ENCODE peak calls at places on chromosomes 11 and 22, in nine cellular contexts. One of them, this sample, is unnamed.

GRCh38 chr11:75600356-75600755 is 38.3 kb downstream of the SERPINH1 start:
- DNase-seq in neural crest cell: no peak
- DNase-seq in ACHN: no peak
- DNase-seq in activated T-helper 1 cell treated with anti-CD3 and anti-CD28 coated beads, Interleukin-2, amount 50 U/mL, for 16 hours: no peak
- DNase-seq in NCI-H1105 treated with DMSO at 0.1 percent for 48 hours: no peak
- DNase-seq in tibial nerve: no peak
- DNase-seq in cardiac fibroblast: no peak
- DNase-seq in endothelial cell: no peak
- DNase-seq in upper lobe of right lung: no peak
- DNase-seq in this sample: no peak

GRCh38 chr11:36073411-36074203 is 129.7 kb downstream of the LDLRAD3 start:
- DNase-seq in neural crest cell: no peak
- DNase-seq in ACHN: no peak
- DNase-seq in activated T-helper 1 cell treated with anti-CD3 and anti-CD28 coated beads, Interleukin-2, amount 50 U/mL, for 16 hours: no peak
- DNase-seq in NCI-H1105 treated with DMSO at 0.1 percent for 48 hours: no peak
- DNase-seq in tibial nerve: no peak
- DNase-seq in cardiac fibroblast: peak; percentile 91
- DNase-seq in endothelial cell: no peak
- DNase-seq in upper lobe of right lung: no peak
- DNase-seq in this sample: no peak

GRCh38 chr22:19808873-19809478 is 45.7 kb downstream of the GNB1L start:
- DNase-seq in neural crest cell: no peak
- DNase-seq in ACHN: no peak
- DNase-seq in activated T-helper 1 cell treated with anti-CD3 and anti-CD28 coated beads, Interleukin-2, amount 50 U/mL, for 16 hours: no peak
- DNase-seq in NCI-H1105 treated with DMSO at 0.1 percent for 48 hours: no peak
- DNase-seq in tibial nerve: no peak
- DNase-seq in cardiac fibroblast: no peak
- DNase-seq in endothelial cell: no peak
- DNase-seq in upper lobe of right lung: no peak
- DNase-seq in this sample: no peak

GRCh38 chr11:106950067-106950491 is 68.2 kb downstream of the GUCY1A2 start:
- DNase-seq in neural crest cell: no peak
- DNase-seq in ACHN: no peak
- DNase-seq in activated T-helper 1 cell treated with anti-CD3 and anti-CD28 coated beads, Interleukin-2, amount 50 U/mL, for 16 hours: no peak
- DNase-seq in NCI-H1105 treated with DMSO at 0.1 percent for 48 hours: peak; percentile 87
- DNase-seq in tibial nerve: no peak
- DNase-seq in cardiac fibroblast: no peak
- DNase-seq in endothelial cell: no peak
- DNase-seq in upper lobe of right lung: no peak
- DNase-seq in this sample: no peak

GRCh38 chr11:65891180-65892136 is 985 bp downstream of the CCDC85B start:
- DNase-seq in neural crest cell: no peak
- DNase-seq in ACHN: peak; percentile 63
- DNase-seq in activated T-helper 1 cell treated with anti-CD3 and anti-CD28 coated beads, Interleukin-2, amount 50 U/mL, for 16 hours: no peak
- DNase-seq in NCI-H1105 treated with DMSO at 0.1 percent for 48 hours: no peak
- DNase-seq in tibial nerve: no peak
- DNase-seq in cardiac fibroblast: peak; percentile 66
- DNase-seq in endothelial cell: peak; percentile 78
- DNase-seq in upper lobe of right lung: no peak
- DNase-seq in this sample: no peak

GRCh38 chr22:45547016-45547345 is 44.3 kb downstream of the FBLN1 start:
- DNase-seq in neural crest cell: no peak
- DNase-seq in ACHN: no peak
- DNase-seq in activated T-helper 1 cell treated with anti-CD3 and anti-CD28 coated beads, Interleukin-2, amount 50 U/mL, for 16 hours: no peak
- DNase-seq in NCI-H1105 treated with DMSO at 0.1 percent for 48 hours: no peak
- DNase-seq in tibial nerve: no peak
- DNase-seq in cardiac fibroblast: no peak
- DNase-seq in endothelial cell: no peak
- DNase-seq in upper lobe of right lung: no peak
- DNase-seq in this sample: no peak

GRCh38 chr11:114440121-114440860 is 1.0 kb downstream of the REXO2 start:
- DNase-seq in neural crest cell: no peak
- DNase-seq in ACHN: no peak
- DNase-seq in activated T-helper 1 cell treated with anti-CD3 and anti-CD28 coated beads, Interleukin-2, amount 50 U/mL, for 16 hours: no peak
- DNase-seq in NCI-H1105 treated with DMSO at 0.1 percent for 48 hours: peak; percentile 26
- DNase-seq in tibial nerve: no peak
- DNase-seq in cardiac fibroblast: peak; percentile 21
- DNase-seq in endothelial cell: no peak
- DNase-seq in upper lobe of right lung: no peak
- DNase-seq in this sample: no peak

GRCh38 chr22:20204821-20205220 is 54.0 kb upstream of the CCDC188 start:
- DNase-seq in neural crest cell: no peak
- DNase-seq in ACHN: no peak
- DNase-seq in activated T-helper 1 cell treated with anti-CD3 and anti-CD28 coated beads, Interleukin-2, amount 50 U/mL, for 16 hours: no peak
- DNase-seq in NCI-H1105 treated with DMSO at 0.1 percent for 48 hours: no peak
- DNase-seq in tibial nerve: no peak
- DNase-seq in cardiac fibroblast: no peak
- DNase-seq in endothelial cell: no peak
- DNase-seq in upper lobe of right lung: no peak
- DNase-seq in this sample: no peak

GRCh38 chr11:125300791-125301218 is 136.3 kb downstream of the PKNOX2 start:
- DNase-seq in neural crest cell: no peak
- DNase-seq in ACHN: peak; percentile 54
- DNase-seq in activated T-helper 1 cell treated with anti-CD3 and anti-CD28 coated beads, Interleukin-2, amount 50 U/mL, for 16 hours: no peak
- DNase-seq in NCI-H1105 treated with DMSO at 0.1 percent for 48 hours: no peak
- DNase-seq in tibial nerve: no peak
- DNase-seq in cardiac fibroblast: peak; percentile 78
- DNase-seq in endothelial cell: no peak
- DNase-seq in upper lobe of right lung: no peak
- DNase-seq in this sample: no peak

GRCh38 chr11:44521148-44521547 is 44.3 kb upstream of the CD82 start:
- DNase-seq in neural crest cell: no peak
- DNase-seq in ACHN: no peak
- DNase-seq in activated T-helper 1 cell treated with anti-CD3 and anti-CD28 coated beads, Interleukin-2, amount 50 U/mL, for 16 hours: no peak
- DNase-seq in NCI-H1105 treated with DMSO at 0.1 percent for 48 hours: no peak
- DNase-seq in tibial nerve: no peak
- DNase-seq in cardiac fibroblast: no peak
- DNase-seq in endothelial cell: no peak
- DNase-seq in upper lobe of right lung: no peak
- DNase-seq in this sample: no peak